ENCODE peak calls at places on chromosomes 16 and 17, in nine cellular contexts. X, W, E, N, V, T, H, L and Q are unnamed samples.
A peak's percentile ranks its signal among the peaks of the same experiment; 100 is the strongest.

GRCh38 chr17:77948690-77949114 is 9.8 kb upstream of the TNRC6C start:
- DNase-seq in X (no peak), L (no peak), N (no peak), H (no peak), T (no peak), W (no peak), E (peak; percentile 59), V (no peak), Q (peak; percentile 34)

GRCh38 chr16:9647981-9648701 is 534.1 kb downstream of the GRIN2A start:
- DNase-seq in E (peak; percentile 69), W (no peak), H (no peak), X (no peak), V (no peak), N (no peak), L (peak; percentile 43), T (no peak), Q (peak; percentile 25)

GRCh38 chr16:74998481-74999207 is at the start of gene ZNRF1:
- DNase-seq in V (peak; percentile 72), E (peak; percentile 92), L (peak; percentile 79), N (peak; percentile 65), X (peak; percentile 66), T (peak; percentile 90), W (peak; percentile 72), H (peak; percentile 49), Q (peak; percentile 15)

GRCh38 chr17:41664587-41665565 is 23.8 kb upstream of the EIF1 start:
- DNase-seq in W (no peak), N (no peak), V (no peak), L (no peak), E (no peak), H (no peak), T (no peak), X (no peak), Q (no peak)

GRCh38 chr17:82531431-82531881 is 11.9 kb downstream of the FOXK2 start:
- DNase-seq in L (no peak), V (no peak), W (no peak), E (no peak), N (no peak), H (no peak), X (no peak), T (no peak), Q (no peak)

GRCh38 chr16:82364690-82365089 is 194.7 kb upstream of the MPHOSPH6 start:
- DNase-seq in X (no peak), N (no peak), H (no peak), L (no peak), T (no peak), W (no peak), E (no peak), V (no peak), Q (no peak)

GRCh38 chr16:19654147-19654546 is 63.9 kb downstream of the KNOP1 start:
- DNase-seq in W (no peak), H (no peak), N (no peak), V (no peak), E (no peak), T (no peak), L (no peak), X (no peak), Q (no peak)

GRCh38 chr17:29566473-29567361 is at the start of gene ABHD15:
- DNase-seq in L (peak; percentile 82), E (peak; percentile 90), H (peak; percentile 47), V (peak; percentile 40), W (peak; percentile 47), N (no peak), X (peak; percentile 40), T (peak; percentile 62), Q (peak; percentile 75)

GRCh38 chr16:50673496-50674275 is 7.4 kb downstream of the SNX20 start:
- DNase-seq in V (no peak), H (no peak), X (no peak), E (no peak), W (no peak), L (no peak), N (no peak), T (no peak), Q (no peak)

GRCh38 chr17:38559025-38559879 is 46.5 kb downstream of the SRCIN1 start:
- DNase-seq in X (peak; percentile 80), H (no peak), V (peak; percentile 78), E (peak; percentile 94), N (peak; percentile 94), T (peak; percentile 76), L (peak; percentile 95), W (peak; percentile 85), Q (peak; percentile 31)

GRCh38 chr17:75842963-75843576 is 1.1 kb downstream of the UNC13D start:
- DNase-seq in T (no peak), X (no peak), V (no peak), L (no peak), E (no peak), H (no peak), W (peak; percentile 15), N (no peak), Q (no peak)

GRCh38 chr16:56616608-56617211 is 8.3 kb downstream of the MT2A start:
- DNase-seq in T (no peak), E (no peak), N (no peak), X (no peak), V (no peak), W (no peak), H (no peak), L (no peak), Q (no peak)

GRCh38 chr16:74650966-74651567 is 15.6 kb downstream of the RFWD3 start:
- DNase-seq in E (peak; percentile 26), X (no peak), H (no peak), V (no peak), T (no peak), N (no peak), L (no peak), W (no peak), Q (no peak)

GRCh38 chr17:8757189-8757588 is 1.2 kb downstream of the SPDYE4 start:
- DNase-seq in L (no peak), E (no peak), T (no peak), H (no peak), V (no peak), X (no peak), N (no peak), W (no peak), Q (no peak)

GRCh38 chr17:31494259-31495048 is 103.0 kb downstream of the RAB11FIP4 start:
- DNase-seq in E (no peak), W (peak; percentile 46), T (no peak), H (no peak), N (no peak), L (peak; percentile 58), X (peak; percentile 38), V (peak; percentile 61), Q (no peak)

GRCh38 chr16:12681653-12682052 is 122.0 kb downstream of the CPPED1 start:
- DNase-seq in V (no peak), N (no peak), W (no peak), T (no peak), L (no peak), E (no peak), H (no peak), X (no peak), Q (no peak)

GRCh38 chr16:4313563-4314531 is 2.0 kb upstream of the GLIS2 start:
- DNase-seq in E (peak; percentile 89), T (no peak), H (no peak), W (no peak), X (no peak), L (peak; percentile 90), V (no peak), N (no peak), Q (no peak)

GRCh38 chr16:88077328-88078108 is 126.3 kb downstream of the BANP start:
- DNase-seq in W (no peak), V (no peak), N (peak; percentile 39), L (no peak), E (no peak), T (no peak), X (no peak), H (no peak), Q (no peak)

GRCh38 chr17:1888741-1889140 is 58.9 kb downstream of the RPA1 start:
- DNase-seq in E (no peak), L (no peak), X (no peak), W (no peak), V (no peak), H (no peak), T (no peak), N (no peak), Q (no peak)
- H3K27ac ChIP-seq in E (no peak overlapping the region), L (no peak overlapping the region), X (no peak overlapping the region), W (no peak overlapping the region), V (no peak overlapping the region), H (no peak overlapping the region), T (peak overlapping the region; percentile 25), N (no peak overlapping the region), Q (no peak overlapping the region)

DNA sequence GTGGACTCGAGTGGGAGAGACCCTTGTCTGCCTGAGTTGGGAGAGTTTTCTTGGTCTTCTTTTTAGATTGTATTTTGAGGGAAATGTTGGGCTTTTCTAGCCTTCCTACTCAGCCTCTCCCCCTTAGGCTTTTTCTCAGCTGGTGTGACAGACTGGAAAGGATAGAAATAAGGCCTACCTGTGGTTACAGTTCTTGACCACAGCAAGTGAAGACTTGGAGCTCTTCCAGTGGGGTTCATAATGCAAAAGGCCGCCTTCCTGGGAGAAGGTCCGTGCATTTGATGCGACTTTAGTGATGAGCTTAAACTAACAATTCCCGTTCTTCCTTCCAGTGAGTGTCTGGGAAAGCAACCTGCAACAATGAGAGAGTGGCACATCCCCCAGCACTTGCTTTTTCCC is 56.8 kb downstream of the B9D1 start:
- DNase-seq in V (no peak), E (no peak), N (no peak), X (no peak), W (no peak), L (no peak), T (no peak), H (no peak), Q (no peak)
- H3K27ac ChIP-seq in V (no peak overlapping the region), E (no peak overlapping the region), N (no peak overlapping the region), X (no peak overlapping the region), W (no peak overlapping the region), L (no peak overlapping the region), T (peak overlapping the region; percentile 23), H (peak overlapping the region; percentile 95), Q (peak overlapping the region; percentile 97)

DNA sequence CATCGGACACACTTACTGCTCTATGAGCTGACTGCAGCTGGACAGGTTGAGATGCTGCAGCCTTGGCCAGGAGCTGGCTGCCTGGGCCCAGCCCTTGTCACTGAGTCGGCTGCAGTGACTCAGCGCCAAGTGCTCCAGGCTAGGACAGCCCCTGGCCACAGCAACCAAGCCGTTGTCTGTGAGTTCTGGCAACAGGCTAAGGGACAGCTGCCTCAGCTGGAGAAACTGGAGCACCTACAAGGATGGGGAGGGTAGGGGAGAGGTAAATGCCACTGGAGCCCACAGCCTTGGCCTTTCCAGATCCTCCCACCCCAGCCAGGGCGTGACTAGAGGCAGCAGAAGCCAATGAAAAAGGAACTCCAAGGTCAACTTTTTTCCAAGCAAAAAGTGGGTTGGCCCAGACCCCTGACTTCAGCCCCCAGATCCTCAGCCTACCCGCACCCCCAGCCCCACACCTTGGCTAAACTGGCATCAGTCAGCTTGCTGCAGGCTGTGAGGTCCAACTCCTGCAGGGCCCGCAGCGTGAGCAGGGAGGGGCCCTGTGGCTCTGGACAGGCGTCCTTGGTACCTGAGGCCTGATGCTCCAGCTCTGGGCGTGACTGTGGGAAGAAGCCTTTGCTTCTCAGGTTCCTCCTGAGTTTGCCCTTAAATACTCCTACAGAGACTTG is 9.1 kb downstream of the ELMO3 start:
- DNase-seq in H (no peak), E (no peak), W (no peak), T (no peak), L (no peak), N (no peak), V (no peak), X (no peak), Q (no peak)
- H3K27ac ChIP-seq in H (no peak overlapping the region), E (no peak overlapping the region), W (no peak overlapping the region), T (no peak overlapping the region), L (no peak overlapping the region), N (no peak overlapping the region), V (no peak overlapping the region), X (no peak overlapping the region), Q (no peak overlapping the region)

DNA sequence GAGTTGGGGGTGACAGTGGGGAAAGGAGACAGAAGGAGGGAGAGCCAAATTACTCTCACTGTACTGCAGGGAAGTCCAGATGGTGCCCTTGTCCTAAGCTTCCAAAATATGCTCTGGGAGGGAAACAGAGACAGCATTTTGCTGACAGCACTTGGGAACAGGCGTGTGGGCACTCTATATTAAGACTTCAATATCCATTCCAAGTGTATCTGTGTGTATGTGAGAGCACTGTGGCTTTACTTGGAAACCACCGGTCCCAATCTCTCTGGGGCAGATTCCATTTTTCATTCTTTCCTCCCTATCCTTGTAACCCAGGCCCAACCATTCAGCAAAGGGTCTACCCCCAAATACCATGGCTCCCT is 407.4 kb downstream of the UTP18 start:
- DNase-seq in W (no peak), N (no peak), V (no peak), X (no peak), H (no peak), L (no peak), E (no peak), T (no peak), Q (no peak)
- H3K27ac ChIP-seq in W (no peak overlapping the region), N (no peak overlapping the region), V (no peak overlapping the region), X (no peak overlapping the region), H (no peak overlapping the region), L (no peak overlapping the region), E (no peak overlapping the region), T (no peak overlapping the region), Q (no peak overlapping the region)